ENCODE peak calls at places on chromosomes 16 and 17, in four cellular contexts. Z, P, U and E are unnamed samples.
A peak's percentile ranks its signal among the peaks of the same experiment; 100 is the strongest.

GRCh38 chr16:66598111-66598510 is 6.4 kb upstream of the CMTM3 start:
- DNase-seq in Z (no peak), P (no peak), U (no peak), E (no peak)

GRCh38 chr16:70661918-70662641 is 15.7 kb downstream of the IL34 start:
- DNase-seq in Z (no peak), P (peak; percentile 46), U (no peak), E (no peak)

GRCh38 chr16:19885456-19886060 is 910 bp upstream of the GPRC5B start:
- DNase-seq in Z (no peak), P (no peak), U (no peak), E (no peak)

GRCh38 chr17:38632334-38632733 is 26.6 kb upstream of the SRCIN1 start:
- DNase-seq in Z (no peak), P (no peak), U (no peak), E (no peak)

GRCh38 chr17:42422412-42422957 is 571 bp downstream of the CAVIN1 start:
- DNase-seq in Z (peak; percentile 85), P (peak; percentile 58), U (no peak), E (no peak)

GRCh38 chr16:77789085-77789611 is 784 bp downstream of the VAT1L start:
- DNase-seq in Z (no peak), P (no peak), U (no peak), E (no peak)

GRCh38 chr17:28057731-28058246 is 15.3 kb downstream of the NLK start:
- DNase-seq in Z (no peak), P (no peak), U (no peak), E (no peak)

GRCh38 chr17:78300962-78301820 is 58.7 kb downstream of the SOCS3 start:
- DNase-seq in Z (no peak), P (no peak), U (no peak), E (no peak)

GRCh38 chr17:34420900-34421299 is 57.9 kb upstream of the CCL1 start:
- DNase-seq in Z (no peak), P (no peak), U (no peak), E (no peak)

GRCh38 chr16:88406096-88407041 is 23.6 kb downstream of the ZNF469 start:
- DNase-seq in Z (no peak), P (no peak), U (no peak), E (no peak)

GRCh38 chr17:45170976-45171337 is 9.3 kb downstream of the HEXIM2 start:
- DNase-seq in Z (peak; percentile 82), P (peak; percentile 72), U (no peak), E (no peak)

GRCh38 chr17:4221163-4221562 is 42.6 kb downstream of the ANKFY1 start:
- DNase-seq in Z (no peak), P (no peak), U (no peak), E (no peak)

GRCh38 chr17:61723183-61723582 is 132.2 kb upstream of the NACA2 start:
- DNase-seq in Z (no peak), P (no peak), U (no peak), E (no peak)

GRCh38 chr16:89733792-89734191 is 12.5 kb downstream of the ZNF276 start:
- DNase-seq in Z (no peak), P (no peak), U (no peak), E (no peak)

GRCh38 chr17:64950871-64951270 is 31.6 kb upstream of the LRRC37A3 start:
- DNase-seq in Z (no peak), P (no peak), U (no peak), E (no peak)

GRCh38 chr17:60134396-60135159 is 15.2 kb upstream of the CA4 start:
- DNase-seq in Z (peak; percentile 29), P (no peak), U (no peak), E (no peak)

GRCh38 chr17:43353364-43353763 is 45.4 kb upstream of the ARL4D start:
- DNase-seq in Z (no peak), P (no peak), U (no peak), E (no peak)

GRCh38 chr16:77344306-77344705 is 90.5 kb downstream of the ADAMTS18 start:
- DNase-seq in Z (no peak), P (no peak), U (no peak), E (no peak)

GRCh38 chr16:68369697-68370096 is 58.9 kb downstream of the PRMT7 start:
- DNase-seq in Z (peak; percentile 67), P (peak; percentile 52), U (no peak), E (no peak)

GRCh38 chr16:28846933-28847273 is 755 bp upstream of the TUFM start:
- DNase-seq in Z (peak; percentile 61), P (no peak), U (no peak), E (no peak)

GRCh38 chr17:49918591-49918990 is 50.4 kb upstream of the DLX4 start:
- DNase-seq in Z (no peak), P (no peak), U (no peak), E (no peak)

GRCh38 chr17:49916854-49917515 is 52.0 kb upstream of the DLX4 start:
- DNase-seq in Z (no peak), P (no peak), U (no peak), E (no peak)

GRCh38 chr17:49917771-49918170 is 51.2 kb upstream of the DLX4 start:
- DNase-seq in Z (no peak), P (no peak), U (no peak), E (no peak)

GRCh38 chr17:49922095-49922494 is 46.9 kb upstream of the DLX4 start:
- DNase-seq in Z (no peak), P (no peak), U (no peak), E (no peak)

DNA sequence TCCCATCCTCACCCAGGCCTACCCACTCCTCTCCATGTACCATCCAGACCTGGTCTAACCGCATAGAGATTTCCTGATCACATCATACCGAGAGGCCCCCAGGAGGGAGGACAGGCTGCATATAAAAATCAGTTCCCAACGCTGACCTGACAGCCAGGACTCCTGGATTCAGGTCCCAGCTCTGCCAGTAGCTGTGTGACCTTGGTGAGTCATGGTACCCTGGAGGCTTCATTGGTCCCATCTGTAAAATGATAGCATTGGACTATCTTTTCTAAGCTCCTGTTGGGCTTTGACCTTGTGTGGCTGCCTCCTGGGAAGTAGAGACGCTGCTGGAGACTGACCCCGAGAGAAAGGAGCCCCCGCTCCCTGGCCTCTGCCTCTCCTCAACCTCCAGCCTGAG is 48.6 kb upstream of the DLX4 start:
- DNase-seq in Z (no peak), P (no peak), U (no peak), E (no peak)
- TF ChIP-seq CTCF in Z (no peak), P (no peak), U (no peak), E (no peak)

GRCh38 chr17:66425751-66426396 is 123.5 kb downstream of the PRKCA start:
- DNase-seq in Z (no peak), P (no peak), U (no peak), E (no peak)

GRCh38 chr17:66429680-66430079 is 127.3 kb downstream of the PRKCA start:
- DNase-seq in Z (no peak), P (no peak), U (no peak), E (no peak)

GRCh38 chr17:66427134-66427533 is 124.7 kb downstream of the PRKCA start:
- DNase-seq in Z (no peak), P (no peak), U (no peak), E (no peak)

GRCh38 chr17:66423436-66423922 is 121.1 kb downstream of the PRKCA start:
- DNase-seq in Z (no peak), P (no peak), U (no peak), E (no peak)

GRCh38 chr17:66426397-66427033 is 124.1 kb downstream of the PRKCA start:
- DNase-seq in Z (no peak), P (no peak), U (no peak), E (no peak)
- TF ChIP-seq CTCF in Z (peak; percentile 1), P (no peak), U (no peak), E (no peak)

DNA sequence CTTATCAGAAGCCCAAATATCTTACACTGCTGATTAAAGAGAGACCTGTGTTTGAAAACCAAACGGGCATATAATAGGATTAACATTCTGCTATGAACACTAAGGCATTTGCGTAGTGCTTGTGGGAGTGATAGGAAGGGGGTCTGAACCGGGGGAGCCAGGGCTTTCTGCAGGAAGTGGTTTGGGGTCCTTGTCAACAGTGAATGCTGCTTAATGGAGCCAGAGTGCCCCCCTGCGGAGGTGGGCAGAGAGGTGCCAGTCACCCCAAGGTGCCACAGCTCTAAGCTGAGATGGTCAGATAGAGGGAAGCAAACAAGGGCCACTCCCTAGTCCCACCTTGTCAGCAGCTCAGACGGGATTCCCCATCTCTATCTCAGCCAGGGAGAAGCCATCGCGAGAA is 17.6 kb downstream of the NAA60 start:
- DNase-seq in Z (peak; percentile 49), P (no peak), U (no peak), E (no peak)
- TF ChIP-seq CTCF in Z (no peak), P (no peak), U (no peak), E (no peak)

GRCh38 chr16:3182608-3183444 is 5.2 kb upstream of the OR1F1 start:
- DNase-seq in Z (no peak), P (no peak), U (no peak), E (no peak)
- TF ChIP-seq CTCF in Z (no peak), P (no peak), U (no peak), E (no peak)

DNA sequence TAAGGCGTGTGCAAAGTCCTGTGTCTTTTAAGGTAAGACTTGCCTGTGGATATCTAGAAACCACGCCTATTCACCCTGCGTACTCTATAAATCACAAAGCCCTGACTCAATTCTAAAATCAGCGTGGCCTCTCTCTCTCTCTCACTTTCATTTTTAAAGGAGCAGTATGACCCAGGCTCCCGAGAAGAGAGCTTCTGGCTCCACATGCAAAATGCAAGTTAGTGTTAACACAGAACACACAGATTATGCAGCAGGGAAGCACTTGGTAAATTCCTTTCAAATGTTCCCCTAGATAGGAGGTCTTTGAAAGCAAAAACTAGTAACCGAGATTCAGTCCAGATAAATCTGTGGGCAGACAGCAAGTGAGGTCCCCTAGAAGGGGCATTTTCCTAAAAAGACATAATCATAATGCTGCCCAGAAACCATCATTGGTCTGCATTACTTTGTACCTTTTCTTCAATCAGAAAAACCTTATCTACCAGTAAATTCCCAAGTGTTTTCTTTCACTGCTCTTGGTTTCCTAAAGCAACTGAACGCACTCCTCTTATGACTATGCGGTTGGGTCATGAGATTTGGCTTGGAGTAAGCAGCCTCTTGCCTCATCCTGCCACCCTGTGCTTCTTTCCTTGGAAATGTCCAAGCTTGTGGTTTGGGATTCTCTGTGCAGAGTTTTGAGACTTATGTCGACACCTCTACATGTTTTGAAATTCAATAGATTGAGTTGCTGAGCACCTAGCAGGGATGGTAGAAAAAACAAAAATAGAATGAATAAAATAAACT is 31.7 kb upstream of the KCNJ2 start:
- DNase-seq in Z (no peak), P (no peak), U (no peak), E (no peak)
- TF ChIP-seq CTCF in Z (no peak), P (no peak), U (no peak), E (no peak)

GRCh38 chr16:30670072-30670824 is 12.0 kb downstream of the FBRS start:
- DNase-seq in Z (no peak), P (no peak), U (no peak), E (no peak)
- TF ChIP-seq CTCF in Z (no peak), P (no peak), U (no peak), E (no peak)

GRCh38 chr17:57833597-57833939 is 16.3 kb downstream of the MRPS23 start:
- DNase-seq in Z (no peak), P (no peak), U (no peak), E (no peak)
- TF ChIP-seq CTCF in Z (no peak), P (no peak), U (no peak), E (no peak)

GRCh38 chr16:48901712-48902374 is 291.9 kb upstream of the N4BP1 start:
- DNase-seq in Z (no peak), P (no peak), U (no peak), E (no peak)
- TF ChIP-seq CTCF in Z (no peak), P (no peak), U (no peak), E (peak; percentile 30)